ENCODE peak calls at places on chromosome 2, in eight cellular contexts. Y, J, L, K, O, M, D and X are unnamed samples.

GRCh38 chr2:71925268-71926097 is 222.2 kb downstream of the CYP26B1 start:
- DNase-seq in K (no peak), J (peak), M (no peak), L (no peak), D (no peak), O (peak), Y (no peak), X (no peak)

GRCh38 chr2:217691920-217692666 is 310.7 kb downstream of the TNS1 start:
- DNase-seq in J (peak), O (peak), Y (no peak), L (no peak), D (peak), M (no peak), K (no peak), X (peak)

GRCh38 chr2:142058149-142058548 is 72.7 kb downstream of the LRP1B start:
- DNase-seq in M (no peak), O (no peak), K (no peak), D (no peak), J (no peak), L (no peak), Y (no peak), X (no peak)

GRCh38 chr2:119218478-119219064 is 5.1 kb upstream of the STEAP3 start:
- DNase-seq in K (peak), M (no peak), Y (no peak), L (no peak), J (peak), D (no peak), O (peak), X (peak)

GRCh38 chr2:197113221-197113831 is 186.8 kb upstream of the PGAP1 start:
- DNase-seq in J (peak), O (no peak), M (no peak), Y (no peak), L (no peak), D (no peak), K (no peak), X (no peak)

GRCh38 chr2:144267209-144267608 is 252.7 kb downstream of the ZEB2 start:
- DNase-seq in L (no peak), Y (no peak), M (no peak), D (no peak), K (no peak), J (no peak), O (no peak), X (no peak)

GRCh38 chr2:238108423-238109201 is 8.5 kb downstream of the ESPNL start:
- DNase-seq in D (no peak), K (no peak), L (no peak), M (no peak), Y (no peak), J (no peak), O (no peak), X (peak)

GRCh38 chr2:190800528-190800927 is 80.1 kb upstream of the GLS start:
- DNase-seq in O (no peak), L (no peak), D (no peak), Y (no peak), J (no peak), K (no peak), M (no peak), X (no peak)

GRCh38 chr2:171201767-171202166 is 41.1 kb upstream of the TLK1 start:
- DNase-seq in Y (no peak), D (no peak), L (no peak), K (no peak), J (no peak), M (no peak), O (no peak), X (no peak)

GRCh38 chr2:46020416-46020815 is 276.8 kb upstream of the EPAS1 start:
- DNase-seq in K (no peak), Y (no peak), D (no peak), O (peak), M (no peak), L (no peak), J (no peak), X (no peak)

GRCh38 chr2:236626391-236627150 is 56.9 kb downstream of the ACKR3 start:
- DNase-seq in D (no peak), M (no peak), O (no peak), Y (no peak), L (no peak), K (no peak), J (no peak), X (no peak)

GRCh38 chr2:127810156-127810636 is 775 bp downstream of the WDR33 start:
- DNase-seq in L (no peak), D (no peak), Y (no peak), K (peak), O (no peak), J (peak), M (no peak), X (no peak)

GRCh38 chr2:10717630-10718029 is 3.8 kb upstream of the ATP6V1C2 start:
- DNase-seq in O (peak), M (peak), Y (no peak), D (no peak), L (no peak), K (no peak), J (peak), X (no peak)

GRCh38 chr2:138922973-138923563 is 142.9 kb upstream of the NXPH2 start:
- DNase-seq in M (no peak), Y (no peak), J (peak), O (no peak), L (no peak), K (no peak), D (no peak), X (no peak)

GRCh38 chr2:177812713-177813396 is 259.7 kb downstream of the PDE11A start:
- DNase-seq in J (no peak), K (no peak), Y (no peak), M (no peak), D (no peak), O (no peak), L (no peak), X (no peak)

GRCh38 chr2:66560683-66561082 is 125.8 kb downstream of the MEIS1 start:
- DNase-seq in J (peak), Y (no peak), K (no peak), D (no peak), O (no peak), M (no peak), L (no peak), X (no peak)

GRCh38 chr2:181074457-181074856 is 94.1 kb downstream of the UBE2E3 start:
- DNase-seq in D (no peak), J (no peak), O (peak), M (no peak), Y (no peak), L (no peak), K (no peak), X (no peak)

GRCh38 chr2:137947714-137948336 is 16.4 kb upstream of the HNMT start:
- DNase-seq in J (peak), Y (peak), O (peak), D (peak), L (no peak), M (no peak), K (peak), X (peak)

GRCh38 chr2:151095463-151095862 is 166.2 kb downstream of the RBM43 start:
- DNase-seq in Y (no peak), K (no peak), L (no peak), O (no peak), D (no peak), M (no peak), J (no peak), X (no peak)

GRCh38 chr2:144489315-144489920 is 30.5 kb downstream of the ZEB2 start:
- DNase-seq in L (no peak), O (no peak), Y (no peak), K (no peak), M (no peak), J (no peak), D (no peak), X (no peak)

GRCh38 chr2:109330056-109330455 is 201.1 kb downstream of the SH3RF3 start:
- DNase-seq in O (peak), J (peak), D (no peak), M (peak), K (no peak), Y (no peak), L (no peak), X (no peak)

GRCh38 chr2:27705851-27706622 is 42.3 kb downstream of the SLC4A1AP start:
- DNase-seq in Y (no peak), M (peak), O (peak), K (peak), J (peak), D (peak), L (no peak), X (peak)

GRCh38 chr2:109604597-109604996 is 9.2 kb downstream of the SEPTIN10 start:
- DNase-seq in D (no peak), M (no peak), Y (no peak), K (no peak), J (peak), L (no peak), O (peak), X (no peak)

GRCh38 chr2:20103514-20103913 is 52.1 kb upstream of the LAPTM4A start:
- DNase-seq in Y (no peak), M (peak), O (peak), K (no peak), J (peak), L (no peak), D (no peak), X (no peak)

GRCh38 chr2:207409525-207409924 is 120.2 kb upstream of the CREB1 start:
- DNase-seq in M (no peak), O (no peak), L (no peak), Y (no peak), J (no peak), K (no peak), D (no peak), X (no peak)

GRCh38 chr2:226618875-226619605 is 180.6 kb downstream of the IRS1 start:
- DNase-seq in L (no peak), K (no peak), O (peak), J (peak), Y (no peak), D (no peak), M (no peak), X (no peak)

GRCh38 chr2:212913902-212914301 is 237.5 kb downstream of the IKZF2 start:
- DNase-seq in L (no peak), O (no peak), M (no peak), Y (no peak), J (no peak), D (no peak), K (no peak), X (no peak)

GRCh38 chr2:29000481-29000880 is 19.4 kb downstream of the TOGARAM2 start:
- DNase-seq in M (no peak), Y (no peak), J (no peak), K (peak), D (peak), L (no peak), O (no peak), X (peak)

GRCh38 chr2:168084267-168084781 is 163.1 kb downstream of the STK39 start:
- DNase-seq in M (no peak), D (no peak), J (no peak), L (no peak), O (no peak), K (no peak), Y (no peak), X (no peak)

GRCh38 chr2:20532634-20533437 is 86.0 kb downstream of the RHOB start:
- DNase-seq in K (no peak), O (no peak), Y (no peak), J (no peak), D (no peak), L (no peak), M (no peak), X (no peak)

GRCh38 chr2:113212245-113213060 is 38.7 kb downstream of the PSD4 start:
- DNase-seq in O (no peak), M (no peak), L (no peak), J (no peak), Y (no peak), D (peak), K (no peak), X (peak)

GRCh38 chr2:223797811-223798721 is 39.3 kb downstream of the AP1S3 start:
- DNase-seq in K (no peak), M (no peak), O (peak), L (no peak), J (peak), D (no peak), Y (no peak), X (no peak)

GRCh38 chr2:56410140-56410539 is 226.3 kb downstream of the CCDC85A start:
- DNase-seq in Y (no peak), J (no peak), L (no peak), M (no peak), K (no peak), O (peak), D (no peak), X (no peak)

GRCh38 chr2:239724194-239724849 is 300.8 kb downstream of the NDUFA10 start:
- DNase-seq in O (no peak), J (no peak), K (no peak), D (no peak), M (no peak), L (no peak), Y (no peak), X (no peak)

GRCh38 chr2:240618776-240619175 is 6.5 kb upstream of the GPR35 start:
- DNase-seq in O (no peak), J (no peak), M (no peak), K (peak), D (no peak), L (no peak), Y (no peak), X (no peak)